ENCODE peak calls at places on chromosomes 12 and 14, in five cellular contexts. One of them, this sample, is unnamed.

GRCh38 chr14:97458302-97459137 is 661.3 kb downstream of the VRK1 start:
- DNase-seq in HCT116: no peak
- DNase-seq in testis: peak; percentile 60
- DNase-seq in Peyer's patch: peak; percentile 70
- DNase-seq in tibial artery: no peak
- DNase-seq in this sample: no peak

GRCh38 chr14:106844608-106845285 is 1318.4 kb downstream of the TMEM121 start:
- DNase-seq in HCT116: no peak
- DNase-seq in testis: peak; percentile 84
- DNase-seq in Peyer's patch: peak; percentile 80
- DNase-seq in tibial artery: peak; percentile 75
- DNase-seq in this sample: no peak

GRCh38 chr14:78982551-78982950 is 812.4 kb downstream of the NRXN3 start:
- DNase-seq in HCT116: no peak
- DNase-seq in testis: no peak
- DNase-seq in Peyer's patch: no peak
- DNase-seq in tibial artery: no peak
- DNase-seq in this sample: no peak

GRCh38 chr12:127550271-127550670 is 716.7 kb upstream of the TMEM132C start:
- DNase-seq in HCT116: no peak
- DNase-seq in testis: no peak
- DNase-seq in Peyer's patch: no peak
- DNase-seq in tibial artery: no peak
- DNase-seq in this sample: no peak

GRCh38 chr12:68036642-68037041 is 47.4 kb downstream of the IFNG-AS1 start:
- DNase-seq in HCT116: no peak
- DNase-seq in testis: no peak
- DNase-seq in Peyer's patch: no peak
- DNase-seq in tibial artery: no peak
- DNase-seq in this sample: no peak

GRCh38 chr12:50550530-50551223 is 45.9 kb downstream of the DIP2B start:
- DNase-seq in HCT116: no peak
- DNase-seq in testis: peak; percentile 87
- DNase-seq in Peyer's patch: no peak
- DNase-seq in tibial artery: no peak
- DNase-seq in this sample: peak; percentile 80

GRCh38 chr12:84825149-84825548 is 87.5 kb downstream of the SLC6A15 start:
- DNase-seq in HCT116: no peak
- DNase-seq in testis: no peak
- DNase-seq in Peyer's patch: no peak
- DNase-seq in tibial artery: no peak
- DNase-seq in this sample: no peak

GRCh38 chr12:50220357-50221061 is 53.3 kb upstream of the CERS5 start:
- DNase-seq in HCT116: no peak
- DNase-seq in testis: no peak
- DNase-seq in Peyer's patch: no peak
- DNase-seq in tibial artery: no peak
- DNase-seq in this sample: peak; percentile 77

GRCh38 chr14:97250925-97251324 is 453.7 kb downstream of the VRK1 start:
- DNase-seq in HCT116: no peak
- DNase-seq in testis: no peak
- DNase-seq in Peyer's patch: no peak
- DNase-seq in tibial artery: no peak
- DNase-seq in this sample: no peak

GRCh38 chr12:30126944-30127343 is 343.2 kb upstream of the TMTC1 start:
- DNase-seq in HCT116: no peak
- DNase-seq in testis: no peak
- DNase-seq in Peyer's patch: no peak
- DNase-seq in tibial artery: no peak
- DNase-seq in this sample: no peak

GRCh38 chr12:85392508-85392907 is 112.5 kb downstream of the ALX1 start:
- DNase-seq in HCT116: no peak
- DNase-seq in testis: no peak
- DNase-seq in Peyer's patch: no peak
- DNase-seq in tibial artery: no peak
- DNase-seq in this sample: peak; percentile 45

GRCh38 chr14:58626441-58626840 is 11.3 kb upstream of the DACT1 start:
- DNase-seq in HCT116: no peak
- DNase-seq in testis: no peak
- DNase-seq in Peyer's patch: no peak
- DNase-seq in tibial artery: no peak
- DNase-seq in this sample: no peak
- H3K4me1 ChIP-seq in HCT116: no peaks in the 10 kb centered on the region
- H3K4me1 ChIP-seq in testis: no peaks in the 10 kb centered on the region
- H3K4me1 ChIP-seq in Peyer's patch: no peaks in the 10 kb centered on the region
- H3K4me1 ChIP-seq in tibial artery: no peaks in the 10 kb centered on the region
- H3K4me1 ChIP-seq in this sample: no peaks in the 10 kb centered on the region

DNA sequence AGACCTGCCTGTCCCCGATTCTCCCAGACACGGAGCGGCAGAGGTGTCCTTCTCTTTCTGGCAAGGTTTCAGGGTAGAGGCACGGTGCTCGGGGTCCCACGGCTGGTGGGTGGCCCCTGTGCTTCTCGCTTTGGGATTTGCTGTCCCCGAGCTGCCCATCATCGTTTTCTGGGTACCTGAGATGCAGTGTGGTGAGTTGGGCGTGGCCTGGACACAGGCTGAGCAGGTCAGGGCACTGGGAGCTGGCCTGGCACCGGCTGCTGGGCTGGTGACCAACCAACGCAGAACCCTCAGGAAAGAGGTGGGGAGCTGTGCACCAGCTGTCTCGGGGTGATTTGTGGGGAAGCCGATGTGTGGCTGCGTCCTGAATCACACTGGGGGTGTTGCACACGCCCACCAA is 60.9 kb downstream of the KIF26A start:
- DNase-seq in HCT116: no peak
- DNase-seq in testis: no peak
- DNase-seq in Peyer's patch: no peak
- DNase-seq in tibial artery: no peak
- DNase-seq in this sample: no peak
- H3K4me1 ChIP-seq in HCT116: no peaks in the 10 kb centered on the region
- H3K4me1 ChIP-seq in testis: peaks cover 7% of the 10 kb centered on the region
- H3K4me1 ChIP-seq in Peyer's patch: no peaks in the 10 kb centered on the region
- H3K4me1 ChIP-seq in tibial artery: no peaks in the 10 kb centered on the region
- H3K4me1 ChIP-seq in this sample: no peaks in the 10 kb centered on the region

GRCh38 chr12:57235728-57236131 is 6.2 kb downstream of the SHMT2 start:
- DNase-seq in HCT116: no peak
- DNase-seq in testis: no peak
- DNase-seq in Peyer's patch: peak; percentile 25
- DNase-seq in tibial artery: no peak
- DNase-seq in this sample: no peak
- H3K4me1 ChIP-seq in HCT116: peaks cover 18% of the 10 kb centered on the region
- H3K4me1 ChIP-seq in testis: peaks cover 25% of the 10 kb centered on the region
- H3K4me1 ChIP-seq in Peyer's patch: peaks cover 30% of the 10 kb centered on the region
- H3K4me1 ChIP-seq in tibial artery: peaks cover 76% of the 10 kb centered on the region
- H3K4me1 ChIP-seq in this sample: peaks cover 28% of the 10 kb centered on the region

GRCh38 chr14:89382487-89383170 is 34.4 kb downstream of the FOXN3 start:
- DNase-seq in HCT116: no peak
- DNase-seq in testis: no peak
- DNase-seq in Peyer's patch: no peak
- DNase-seq in tibial artery: no peak
- DNase-seq in this sample: no peak

GRCh38 chr14:89386214-89386886 is 30.7 kb downstream of the FOXN3 start:
- DNase-seq in HCT116: no peak
- DNase-seq in testis: peak; percentile 67
- DNase-seq in Peyer's patch: no peak
- DNase-seq in tibial artery: no peak
- DNase-seq in this sample: peak; percentile 12

GRCh38 chr14:89384023-89384422 is 33.0 kb downstream of the FOXN3 start:
- DNase-seq in HCT116: no peak
- DNase-seq in testis: no peak
- DNase-seq in Peyer's patch: no peak
- DNase-seq in tibial artery: no peak
- DNase-seq in this sample: no peak

GRCh38 chr14:89384636-89385035 is 32.4 kb downstream of the FOXN3 start:
- DNase-seq in HCT116: no peak
- DNase-seq in testis: no peak
- DNase-seq in Peyer's patch: no peak
- DNase-seq in tibial artery: no peak
- DNase-seq in this sample: no peak

DNA sequence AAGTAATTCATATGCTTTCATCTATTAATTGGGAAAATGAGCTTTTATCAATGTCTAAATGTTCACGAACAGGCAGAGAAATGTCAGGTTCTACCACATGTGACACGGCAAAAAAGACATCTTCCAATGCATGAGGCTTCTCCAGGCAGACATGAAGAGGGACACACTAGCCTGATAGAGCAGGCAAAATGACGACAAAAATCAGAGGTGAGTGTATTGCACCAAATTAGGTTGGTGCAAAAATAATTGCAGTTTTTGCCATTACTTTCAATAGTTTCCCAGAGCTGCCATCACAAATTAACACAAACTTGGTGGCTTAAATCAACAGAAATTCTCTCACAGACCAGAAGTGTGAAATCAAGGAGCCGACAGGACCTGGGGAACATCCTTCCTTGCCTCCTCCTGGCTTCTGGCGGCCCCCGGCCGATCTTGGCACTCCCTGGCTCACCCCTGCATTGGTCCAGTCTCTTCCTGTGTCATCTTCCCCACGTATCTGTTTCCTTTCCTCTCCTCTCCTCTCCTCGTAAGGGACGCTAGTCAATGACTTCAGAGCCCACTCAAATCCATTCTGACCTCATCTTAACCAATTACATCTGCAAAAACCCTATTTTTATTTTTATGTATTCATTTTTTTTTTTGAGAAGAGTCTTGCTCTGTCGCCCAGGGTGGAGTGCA is 33.7 kb downstream of the FOXN3 start:
- DNase-seq in HCT116: no peak
- DNase-seq in testis: no peak
- DNase-seq in Peyer's patch: no peak
- DNase-seq in tibial artery: no peak
- DNase-seq in this sample: no peak
- H3K4me1 ChIP-seq in HCT116: no peaks in the 10 kb centered on the region
- H3K4me1 ChIP-seq in testis: peaks cover 10% of the 10 kb centered on the region
- H3K4me1 ChIP-seq in Peyer's patch: peaks cover 6% of the 10 kb centered on the region
- H3K4me1 ChIP-seq in tibial artery: peaks cover 20% of the 10 kb centered on the region
- H3K4me1 ChIP-seq in this sample: no peaks in the 10 kb centered on the region